ENCODE peak calls at places on chromosome 5, in four cellular contexts. J is neural progenitor cell, K is T-helper 1 cell, I is frontal cortex. G is an unnamed sample.

GRCh38 chr5:124546643-124547042 is 199.8 kb downstream of the ZNF608 start:
- DNase-seq in J (peak; percentile 55), K (no peak), I (no peak), G (peak; percentile 30)

GRCh38 chr5:133409210-133409674 is 203.1 kb downstream of the FSTL4 start:
- DNase-seq in J (no peak), K (no peak), I (no peak), G (no peak)

GRCh38 chr5:37847978-37848425 is 8.2 kb upstream of the GDNF start:
- DNase-seq in J (no peak), K (no peak), I (no peak), G (peak; percentile 68)

GRCh38 chr5:107217721-107218130 is 453.0 kb downstream of the EFNA5 start:
- DNase-seq in J (no peak), K (no peak), I (peak; percentile 8), G (no peak)

GRCh38 chr5:102807878-102808502 is 52.9 kb downstream of the PAM start:
- DNase-seq in J (peak; percentile 47), K (no peak), I (no peak), G (no peak)

GRCh38 chr5:176648467-176649194 is 1.3 kb downstream of the TSPAN17 start:
- DNase-seq in J (no peak), K (peak; percentile 23), I (no peak), G (no peak)

GRCh38 chr5:77312411-77312810 is 101.9 kb downstream of the PDE8B start:
- DNase-seq in J (no peak), K (no peak), I (no peak), G (peak; percentile 18)

GRCh38 chr5:31068287-31068686 is 125.2 kb upstream of the CDH6 start:
- DNase-seq in J (no peak), K (no peak), I (no peak), G (no peak)

GRCh38 chr5:168308976-168309598 is 17.6 kb downstream of the WWC1 start:
- DNase-seq in J (no peak), K (no peak), I (no peak), G (no peak)

GRCh38 chr5:128405159-128405558 is 132.9 kb downstream of the FBN2 start:
- DNase-seq in J (no peak), K (no peak), I (no peak), G (no peak)

GRCh38 chr5:62521319-62521718 is 57.3 kb upstream of the LRRC70 start:
- DNase-seq in J (no peak), K (no peak), I (no peak), G (no peak)

GRCh38 chr5:176665517-176665916 is 18.2 kb downstream of the TSPAN17 start:
- DNase-seq in J (no peak), K (no peak), I (no peak), G (no peak)

G was measured in fibroblast of the aortic adventitia.